ENCODE peak calls at places on chromosome 7, in four cellular contexts. V is GM10248, L is neural crest cell, D is lower lobe of right lung. A is an unnamed sample.
A peak's percentile ranks its signal among the peaks of the same experiment; 100 is the strongest.

GRCh38 chr7:68613405-68613804 is 984.9 kb upstream of the AUTS2 start:
- DNase-seq in V (no peak), L (no peak), D (no peak), A (no peak)

GRCh38 chr7:154775681-154776080 is 227.2 kb downstream of the PAXIP1 start:
- DNase-seq in V (no peak), L (no peak), D (no peak), A (no peak)

GRCh38 chr7:7628476-7628875 is 12.1 kb upstream of the UMAD1 start:
- DNase-seq in V (no peak), L (no peak), D (no peak), A (no peak)

GRCh38 chr7:65953890-65954289 is 28.1 kb downstream of the GUSB start:
- DNase-seq in V (no peak), L (no peak), D (no peak), A (no peak)

GRCh38 chr7:112176241-112176640 is 30.0 kb downstream of the DOCK4 start:
- DNase-seq in V (no peak), L (no peak), D (no peak), A (no peak)

GRCh38 chr7:87091487-87092066 is 32.1 kb upstream of the ELAPOR2 start:
- DNase-seq in V (no peak), L (no peak), D (no peak), A (no peak)

GRCh38 chr7:75624134-75624832 is 114.5 kb downstream of the HIP1 start:
- DNase-seq in V (no peak), L (no peak), D (peak; percentile 87), A (no peak)

GRCh38 chr7:117908031-117908795 is 35.0 kb upstream of the CTTNBP2 start:
- DNase-seq in V (no peak), L (no peak), D (no peak), A (no peak)

GRCh38 chr7:120989571-120990220 is 1.2 kb downstream of the CPED1 start:
- DNase-seq in V (no peak), L (no peak), D (no peak), A (no peak)

GRCh38 chr7:70434376-70434775 is 697.6 kb upstream of the GALNT17 start:
- DNase-seq in V (no peak), L (no peak), D (no peak), A (no peak)

GRCh38 chr7:129188892-129189660 is 643 bp downstream of the SMO start:
- DNase-seq in V (peak; percentile 53), L (peak; percentile 30), D (no peak), A (no peak)

GRCh38 chr7:143490719-143491306 is 13.1 kb downstream of the TAS2R41 start:
- DNase-seq in V (no peak), L (no peak), D (no peak), A (no peak)

GRCh38 chr7:155337946-155338631 is 40.4 kb downstream of the INSIG1 start:
- DNase-seq in V (no peak), L (no peak), D (no peak), A (no peak)

GRCh38 chr7:50628469-50629084 is 63.4 kb upstream of the DDC start:
- DNase-seq in V (no peak), L (no peak), D (no peak), A (no peak)

GRCh38 chr7:101846800-101847538 is 29.5 kb downstream of the CUX1 start:
- DNase-seq in V (no peak), L (no peak), D (no peak), A (no peak)

GRCh38 chr7:93921607-93922446 is at the start of gene GNG11:
- DNase-seq in V (peak; percentile 54), L (peak; percentile 62), D (peak; percentile 74), A (no peak)

GRCh38 chr7:151080522-151081169 is at the start of gene FASTK:
- DNase-seq in V (peak; percentile 97), L (peak; percentile 78), D (peak; percentile 94), A (peak; percentile 81)

GRCh38 chr7:153696242-153696641 is 356.0 kb upstream of the DPP6 start:
- DNase-seq in V (no peak), L (no peak), D (no peak), A (no peak)

GRCh38 chr7:128122577-128123290 is 91.5 kb upstream of the LRRC4 start:
- DNase-seq in V (no peak), L (no peak), D (no peak), A (no peak)

GRCh38 chr7:17989546-17989945 is 38.1 kb downstream of the PRPS1L1 start:
- DNase-seq in V (no peak), L (no peak), D (no peak), A (no peak)

GRCh38 chr7:68461430-68461829 is 1136.8 kb upstream of the AUTS2 start:
- DNase-seq in V (no peak), L (no peak), D (no peak), A (no peak)

GRCh38 chr7:95794917-95795515 is 22.7 kb downstream of the DYNC1I1 start:
- DNase-seq in V (no peak), L (no peak), D (no peak), A (peak; percentile 16)

GRCh38 chr7:55794527-55794926 is 68.0 kb downstream of the SEPTIN14 start:
- DNase-seq in V (no peak), L (no peak), D (no peak), A (peak; percentile 67)

GRCh38 chr7:151756076-151756731 is 120.7 kb downstream of the PRKAG2 start:
- DNase-seq in V (peak; percentile 40), L (no peak), D (peak; percentile 51), A (peak; percentile 29)

GRCh38 chr7:30521532-30521931 is 16.9 kb upstream of the GGCT start:
- DNase-seq in V (no peak), L (no peak), D (no peak), A (no peak)

GRCh38 chr7:101402081-101402779 is 39.6 kb downstream of the COL26A1 start:
- DNase-seq in V (no peak), L (no peak), D (no peak), A (peak; percentile 56)

GRCh38 chr7:74575083-74575803 is 82.3 kb upstream of the GTF2I start:
- DNase-seq in V (no peak), L (no peak), D (no peak), A (peak; percentile 87)

GRCh38 chr7:2863461-2864066 is 19.5 kb upstream of the GNA12 start:
- DNase-seq in V (peak; percentile 86), L (peak; percentile 33), D (peak; percentile 81), A (no peak)
- TF ChIP-seq CTCF in V (no peak), L (no peak), D (peak; percentile 8), A (no peak)

GRCh38 chr7:99627513-99627912 is 10.8 kb downstream of the ZSCAN25 start:
- DNase-seq in V (no peak), L (no peak), D (no peak), A (no peak)

GRCh38 chr7:99625321-99625720 is 8.6 kb downstream of the ZSCAN25 start:
- DNase-seq in V (no peak), L (no peak), D (no peak), A (no peak)

GRCh38 chr7:99624487-99624886 is 7.7 kb downstream of the ZSCAN25 start:
- DNase-seq in V (no peak), L (no peak), D (no peak), A (no peak)

GRCh38 chr7:99626661-99627060 is 9.9 kb downstream of the ZSCAN25 start:
- DNase-seq in V (no peak), L (no peak), D (no peak), A (no peak)

DNA sequence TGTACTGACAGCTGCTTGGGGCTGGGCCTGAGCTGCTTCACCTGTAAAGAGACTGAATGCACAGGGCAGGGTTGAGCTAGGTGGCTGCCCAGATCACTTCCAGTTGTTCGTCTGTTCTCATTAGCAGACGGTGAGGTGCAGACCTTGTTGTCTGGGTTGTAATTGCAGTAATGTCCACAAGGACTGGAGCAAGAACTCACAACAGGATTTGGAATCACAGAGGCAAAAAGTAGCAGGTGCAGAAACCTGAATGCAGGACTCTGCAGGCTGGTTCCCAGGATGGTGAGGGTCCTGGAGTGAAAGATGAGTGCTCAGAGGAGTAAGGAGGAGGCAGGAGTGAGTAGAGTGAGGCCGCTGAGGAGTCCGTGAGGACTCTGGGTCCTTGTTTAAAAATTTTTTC is 9.2 kb downstream of the ZSCAN25 start:
- DNase-seq in V (no peak), L (no peak), D (no peak), A (no peak)
- TF ChIP-seq CTCF in V (no peak), L (no peak), D (no peak), A (no peak)

GRCh38 chr7:110131344-110131743 is 959.6 kb upstream of the LRRN3 start:
- DNase-seq in V (no peak), L (no peak), D (no peak), A (no peak)

GRCh38 chr7:110129159-110129558 is 961.8 kb upstream of the LRRN3 start:
- DNase-seq in V (no peak), L (no peak), D (no peak), A (no peak)

DNA sequence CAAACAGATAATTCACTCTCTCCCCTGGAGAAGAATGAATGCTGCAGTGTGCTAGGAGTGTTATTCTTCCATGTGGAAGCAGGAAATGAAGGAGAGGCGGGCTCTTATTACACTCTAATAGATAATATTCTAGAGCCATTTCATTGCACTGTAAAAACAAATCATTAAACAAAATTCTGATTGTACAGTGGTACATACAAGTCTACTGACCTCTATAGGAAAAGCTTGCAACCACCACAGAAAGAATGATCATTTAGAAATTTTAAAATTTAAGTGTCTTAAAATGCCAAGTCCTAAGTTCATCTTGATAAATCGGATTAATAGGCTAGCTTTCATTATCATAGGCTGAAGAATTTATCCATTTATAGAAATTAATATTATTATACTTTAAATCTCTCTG is 960.3 kb upstream of the LRRN3 start:
- DNase-seq in V (no peak), L (no peak), D (no peak), A (no peak)
- TF ChIP-seq CTCF in V (no peak), L (no peak), D (no peak), A (peak; percentile 55)

DNA sequence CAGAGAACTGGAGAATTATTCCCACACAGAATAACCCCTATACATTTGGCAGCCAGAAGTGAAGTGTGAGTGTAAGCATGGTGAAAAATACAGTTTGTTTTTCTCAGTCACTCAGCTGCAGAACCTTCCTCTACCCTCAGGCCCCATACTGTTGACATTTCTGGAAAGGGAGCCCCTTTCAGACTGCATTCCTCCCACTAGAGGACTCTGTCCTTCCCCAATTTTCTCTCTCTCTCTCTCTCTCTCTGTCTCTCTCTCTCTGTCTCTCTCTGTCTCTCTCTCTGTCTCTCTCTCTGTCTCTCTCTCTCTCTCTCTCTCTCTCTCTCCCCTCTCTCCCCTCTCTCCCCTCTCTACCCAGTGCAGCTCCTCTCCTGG is 86.8 kb upstream of the STEAP1B start:
- DNase-seq in V (no peak), L (no peak), D (no peak), A (peak; percentile 62)
- TF ChIP-seq CTCF in V (no peak), L (peak; percentile 55), D (peak; percentile 26), A (peak; percentile 70)

DNA sequence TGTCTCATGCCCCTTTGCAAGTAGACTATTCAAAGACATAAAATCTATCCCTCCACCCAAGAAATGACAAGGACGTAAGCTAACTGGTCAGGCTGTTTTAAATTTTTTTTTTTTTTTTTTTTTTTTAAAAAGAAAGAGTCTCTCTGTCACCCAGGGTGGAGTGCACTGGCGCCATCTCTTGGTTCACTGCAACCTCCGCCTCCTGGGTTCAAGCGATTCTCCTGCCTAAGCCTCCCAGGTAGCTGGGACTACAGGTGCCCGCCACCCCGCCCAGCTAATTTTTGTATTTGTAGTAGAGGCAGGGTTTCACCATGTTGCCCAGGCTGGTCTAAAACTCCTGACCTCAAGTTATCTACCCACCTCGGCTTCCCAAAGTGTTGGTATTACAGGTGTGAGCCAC is 11.2 kb downstream of the TRA2A start:
- DNase-seq in V (no peak), L (no peak), D (no peak), A (no peak)
- TF ChIP-seq CTCF in V (peak; percentile 11), L (peak; percentile 39), D (no peak), A (peak; percentile 34)

GRCh38 chr7:134905375-134905774 is 80.9 kb upstream of the AGBL3 start:
- DNase-seq in V (no peak), L (no peak), D (no peak), A (no peak)
- TF ChIP-seq CTCF in V (no peak), L (no peak), D (no peak), A (no peak)

GRCh38 chr7:43729214-43729923 is at the start of gene COA1:
- DNase-seq in V (peak; percentile 83), L (peak; percentile 72), D (peak; percentile 92), A (peak; percentile 80)
- TF ChIP-seq CTCF in V (no peak), L (peak; percentile 15), D (no peak), A (peak; percentile 11)